ENCODE peak calls at places on chromosome 13, in ten cellular contexts. F, L, V, D, H, W, Y, Q, E and I are unnamed samples.

GRCh38 chr13:60838581-60838980 is 441.6 kb downstream of the TDRD3 start:
- DNase-seq in F (no peak), L (no peak), V (no peak), D (no peak), H (no peak), W (no peak), Y (no peak), Q (no peak), E (peak; percentile 92), I (no peak)

GRCh38 chr13:73465629-73465974 is 406.8 kb downstream of the KLF5 start:
- DNase-seq in F (peak; percentile 2), L (peak; percentile 13), V (no peak), D (peak; percentile 37), H (no peak), W (no peak), Y (no peak), Q (no peak), E (no peak), I (no peak)

GRCh38 chr13:46830405-46831005 is 33.5 kb upstream of the ESD start:
- DNase-seq in F (no peak), L (no peak), V (no peak), D (no peak), H (no peak), W (no peak), Y (no peak), Q (no peak), E (no peak), I (no peak)

GRCh38 chr13:107809125-107809524 is 406.2 kb downstream of the LIG4 start:
- DNase-seq in F (no peak), L (no peak), V (no peak), D (peak; percentile 2), H (no peak), W (no peak), Y (no peak), Q (no peak), E (no peak), I (no peak)

GRCh38 chr13:96680898-96681297 is 313.4 kb downstream of the OXGR1 start:
- DNase-seq in F (no peak), L (no peak), V (no peak), D (no peak), H (no peak), W (no peak), Y (no peak), Q (no peak), E (no peak), I (no peak)

GRCh38 chr13:76189882-76190519 is 553.9 kb downstream of the LMO7 start:
- DNase-seq in F (no peak), L (no peak), V (no peak), D (no peak), H (no peak), W (no peak), Y (peak; percentile 68), Q (peak; percentile 44), E (no peak), I (no peak)

GRCh38 chr13:30148171-30148754 is 159.1 kb downstream of the KATNAL1 start:
- DNase-seq in F (no peak), L (no peak), V (no peak), D (no peak), H (no peak), W (no peak), Y (peak; percentile 76), Q (no peak), E (no peak), I (peak; percentile 53)

GRCh38 chr13:76965759-76966421 is 17.6 kb downstream of the ACOD1 start:
- DNase-seq in F (peak; percentile 62), L (no peak), V (no peak), D (peak; percentile 73), H (peak; percentile 78), W (no peak), Y (no peak), Q (no peak), E (no peak), I (no peak)

GRCh38 chr13:94710881-94711560 is 1.3 kb downstream of the SOX21 start:
- DNase-seq in F (no peak), L (peak; percentile 2), V (no peak), D (no peak), H (no peak), W (no peak), Y (peak; percentile 71), Q (peak; percentile 64), E (no peak), I (no peak)

GRCh38 chr13:111204438-111205177 is 89.5 kb downstream of the ARHGEF7 start:
- DNase-seq in F (peak; percentile 86), L (no peak), V (no peak), D (peak; percentile 80), H (peak; percentile 80), W (no peak), Y (no peak), Q (peak; percentile 64), E (peak; percentile 75), I (no peak)

GRCh38 chr13:112124100-112124499 is 57.2 kb downstream of the SOX1 start:
- DNase-seq in F (no peak), L (no peak), V (no peak), D (no peak), H (no peak), W (no peak), Y (no peak), Q (no peak), E (no peak), I (no peak)

GRCh38 chr13:45545686-45546409 is 69.7 kb downstream of the ERICH6B start:
- DNase-seq in F (no peak), L (no peak), V (no peak), D (no peak), H (no peak), W (no peak), Y (no peak), Q (no peak), E (peak; percentile 89), I (no peak)

GRCh38 chr13:79724348-79725103 is 243.6 kb downstream of the NDFIP2 start:
- DNase-seq in F (no peak), L (no peak), V (no peak), D (no peak), H (no peak), W (no peak), Y (no peak), Q (no peak), E (no peak), I (no peak)

GRCh38 chr13:59176775-59177174 is 987.0 kb downstream of the DIAPH3 start:
- DNase-seq in F (no peak), L (no peak), V (no peak), D (no peak), H (no peak), W (no peak), Y (no peak), Q (peak; percentile 30), E (peak; percentile 30), I (no peak)

GRCh38 chr13:74550039-74550438 is 415.8 kb upstream of the KLF12 start:
- DNase-seq in F (peak; percentile 47), L (no peak), V (no peak), D (no peak), H (no peak), W (no peak), Y (no peak), Q (no peak), E (peak; percentile 79), I (no peak)

DNA sequence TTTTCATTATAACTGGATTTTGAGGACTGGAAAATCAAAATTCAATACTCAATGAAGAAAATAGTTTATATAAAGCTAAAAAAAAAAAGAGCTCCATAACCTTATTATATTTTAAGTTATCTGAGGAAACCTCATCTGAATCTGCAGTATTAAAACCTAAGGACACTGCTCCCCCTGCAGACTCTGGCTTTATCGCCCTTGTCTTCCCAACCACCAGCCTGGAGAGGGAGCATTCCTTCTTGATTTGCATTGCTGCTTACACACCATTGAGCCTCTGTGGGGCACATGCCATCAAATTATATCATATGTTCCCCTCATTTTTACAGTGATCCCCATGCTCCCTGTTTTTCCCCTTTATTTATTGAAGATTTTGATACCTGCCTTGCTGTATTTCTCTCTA is 871.4 kb upstream of the GPC6 start:
- DNase-seq in F (no peak), L (no peak), V (no peak), D (peak; percentile 30), H (no peak), W (no peak), Y (no peak), Q (peak; percentile 43), E (peak; percentile 31), I (no peak)
- TF ChIP-seq CTCF in F (no peak), L (no peak), V (no peak), D (peak; percentile 47), H (no peak), W (no peak), Y (no peak), Q (peak; percentile 61), E (peak; percentile 17), I (no peak)

GRCh38 chr13:102091231-102091630 is 310.6 kb downstream of the FGF14 start:
- DNase-seq in F (no peak), L (peak; percentile 3), V (no peak), D (peak; percentile 35), H (no peak), W (no peak), Y (no peak), Q (peak; percentile 89), E (peak; percentile 18), I (no peak)
- TF ChIP-seq CTCF in F (no peak), L (no peak), V (no peak), D (no peak), H (no peak), W (no peak), Y (no peak), Q (peak; percentile 75), E (peak; percentile 0), I (no peak)

GRCh38 chr13:34939771-34940170 is 2.3 kb upstream of the NBEA start:
- DNase-seq in F (no peak), L (no peak), V (no peak), D (no peak), H (no peak), W (no peak), Y (no peak), Q (no peak), E (no peak), I (no peak)

GRCh38 chr13:34942732-34943674 is 933 bp downstream of the NBEA start:
- DNase-seq in F (no peak), L (peak; percentile 53), V (no peak), D (no peak), H (peak; percentile 65), W (no peak), Y (peak; percentile 77), Q (peak; percentile 68), E (no peak), I (no peak)

GRCh38 chr13:34941436-34941834 is 635 bp upstream of the NBEA start:
- DNase-seq in F (no peak), L (no peak), V (no peak), D (no peak), H (no peak), W (no peak), Y (no peak), Q (no peak), E (no peak), I (no peak)

GRCh38 chr13:34943675-34944634 is 1.9 kb downstream of the NBEA start:
- DNase-seq in F (no peak), L (no peak), V (no peak), D (no peak), H (no peak), W (no peak), Y (no peak), Q (no peak), E (no peak), I (no peak)

GRCh38 chr13:34941835-34942731 is at the start of gene NBEA:
- DNase-seq in F (peak; percentile 54), L (peak; percentile 91), V (peak; percentile 80), D (peak; percentile 41), H (peak; percentile 85), W (peak; percentile 60), Y (peak; percentile 94), Q (peak; percentile 85), E (peak; percentile 7), I (peak; percentile 28)
- TF ChIP-seq CTCF in F (no peak), L (no peak), V (no peak), D (no peak), H (peak; percentile 42), W (no peak), Y (peak; percentile 28), Q (peak; percentile 17), E (no peak), I (no peak)

GRCh38 chr13:48131481-48131992 is 36.6 kb upstream of the MED4 start:
- DNase-seq in F (no peak), L (no peak), V (no peak), D (no peak), H (no peak), W (no peak), Y (no peak), Q (no peak), E (no peak), I (no peak)
- TF ChIP-seq CTCF in F (no peak), L (no peak), V (no peak), D (no peak), H (no peak), W (no peak), Y (no peak), Q (no peak), E (no peak), I (no peak)